ENCODE peak calls at places on chromosome 7, in seven cellular contexts. One of them, this sample, is unnamed.
A peak's percentile ranks its signal among the peaks of the same experiment; 100 is the strongest.

GRCh38 chr7:55235115-55235514 is 130.0 kb upstream of the LANCL2 start:
- DNase-seq in PC-9: no peak
- DNase-seq in thoracic aorta: no peak
- DNase-seq in HCT116: no peak
- DNase-seq in lower lobe of right lung: no peak
- DNase-seq in vagina: peak; percentile 60
- DNase-seq in CD8-positive, alpha-beta T cell: no peak
- DNase-seq in this sample: no peak

GRCh38 chr7:123209786-123210185 is 10.0 kb upstream of the SLC13A1 start:
- DNase-seq in HCT116: no peak
- DNase-seq in CD8-positive, alpha-beta T cell: no peak
- DNase-seq in thoracic aorta: no peak
- DNase-seq in PC-9: no peak
- DNase-seq in lower lobe of right lung: no peak
- DNase-seq in vagina: no peak
- DNase-seq in this sample: peak; percentile 77

GRCh38 chr7:1752771-1753562 is 82.9 kb downstream of the ELFN1 start:
- DNase-seq in HCT116: no peak
- DNase-seq in CD8-positive, alpha-beta T cell: no peak
- DNase-seq in PC-9: no peak
- DNase-seq in vagina: no peak
- DNase-seq in lower lobe of right lung: no peak
- DNase-seq in thoracic aorta: no peak
- DNase-seq in this sample: no peak

GRCh38 chr7:130951976-130952313 is 217.9 kb upstream of the KLF14 start:
- DNase-seq in HCT116: no peak
- DNase-seq in thoracic aorta: no peak
- DNase-seq in PC-9: no peak
- DNase-seq in lower lobe of right lung: no peak
- DNase-seq in vagina: no peak
- DNase-seq in CD8-positive, alpha-beta T cell: no peak
- DNase-seq in this sample: no peak

GRCh38 chr7:130232209-130232608 is 24.5 kb downstream of the SSMEM1 start:
- DNase-seq in HCT116: no peak
- DNase-seq in thoracic aorta: no peak
- DNase-seq in lower lobe of right lung: no peak
- DNase-seq in PC-9: no peak
- DNase-seq in vagina: no peak
- DNase-seq in CD8-positive, alpha-beta T cell: no peak
- DNase-seq in this sample: no peak

GRCh38 chr7:48168159-48168558 is 3.1 kb upstream of the ABCA13 start:
- DNase-seq in vagina: no peak
- DNase-seq in CD8-positive, alpha-beta T cell: no peak
- DNase-seq in thoracic aorta: no peak
- DNase-seq in PC-9: peak; percentile 23
- DNase-seq in HCT116: no peak
- DNase-seq in lower lobe of right lung: no peak
- DNase-seq in this sample: no peak

GRCh38 chr7:149720372-149721083 is 52.9 kb downstream of the ZNF467 start:
- DNase-seq in HCT116: no peak
- DNase-seq in PC-9: no peak
- DNase-seq in CD8-positive, alpha-beta T cell: no peak
- DNase-seq in vagina: no peak
- DNase-seq in thoracic aorta: no peak
- DNase-seq in lower lobe of right lung: no peak
- DNase-seq in this sample: peak; percentile 43

GRCh38 chr7:139651308-139651707 is 126.5 kb downstream of the HIPK2 start:
- DNase-seq in thoracic aorta: no peak
- DNase-seq in HCT116: no peak
- DNase-seq in lower lobe of right lung: no peak
- DNase-seq in vagina: no peak
- DNase-seq in CD8-positive, alpha-beta T cell: no peak
- DNase-seq in PC-9: peak; percentile 15
- DNase-seq in this sample: no peak

GRCh38 chr7:79876769-79877362 is 257.8 kb upstream of the GNAI1 start:
- DNase-seq in CD8-positive, alpha-beta T cell: no peak
- DNase-seq in lower lobe of right lung: no peak
- DNase-seq in HCT116: no peak
- DNase-seq in thoracic aorta: no peak
- DNase-seq in PC-9: peak; percentile 37
- DNase-seq in vagina: no peak
- DNase-seq in this sample: no peak

GRCh38 chr7:46126901-46127300 is 205.8 kb upstream of the IGFBP3 start:
- DNase-seq in vagina: no peak
- DNase-seq in CD8-positive, alpha-beta T cell: no peak
- DNase-seq in thoracic aorta: no peak
- DNase-seq in PC-9: peak; percentile 46
- DNase-seq in HCT116: no peak
- DNase-seq in lower lobe of right lung: no peak
- DNase-seq in this sample: no peak

GRCh38 chr7:115410972-115411686 is 489.2 kb downstream of the MDFIC start:
- DNase-seq in CD8-positive, alpha-beta T cell: no peak
- DNase-seq in thoracic aorta: no peak
- DNase-seq in vagina: no peak
- DNase-seq in PC-9: no peak
- DNase-seq in HCT116: no peak
- DNase-seq in lower lobe of right lung: no peak
- DNase-seq in this sample: no peak

DNA sequence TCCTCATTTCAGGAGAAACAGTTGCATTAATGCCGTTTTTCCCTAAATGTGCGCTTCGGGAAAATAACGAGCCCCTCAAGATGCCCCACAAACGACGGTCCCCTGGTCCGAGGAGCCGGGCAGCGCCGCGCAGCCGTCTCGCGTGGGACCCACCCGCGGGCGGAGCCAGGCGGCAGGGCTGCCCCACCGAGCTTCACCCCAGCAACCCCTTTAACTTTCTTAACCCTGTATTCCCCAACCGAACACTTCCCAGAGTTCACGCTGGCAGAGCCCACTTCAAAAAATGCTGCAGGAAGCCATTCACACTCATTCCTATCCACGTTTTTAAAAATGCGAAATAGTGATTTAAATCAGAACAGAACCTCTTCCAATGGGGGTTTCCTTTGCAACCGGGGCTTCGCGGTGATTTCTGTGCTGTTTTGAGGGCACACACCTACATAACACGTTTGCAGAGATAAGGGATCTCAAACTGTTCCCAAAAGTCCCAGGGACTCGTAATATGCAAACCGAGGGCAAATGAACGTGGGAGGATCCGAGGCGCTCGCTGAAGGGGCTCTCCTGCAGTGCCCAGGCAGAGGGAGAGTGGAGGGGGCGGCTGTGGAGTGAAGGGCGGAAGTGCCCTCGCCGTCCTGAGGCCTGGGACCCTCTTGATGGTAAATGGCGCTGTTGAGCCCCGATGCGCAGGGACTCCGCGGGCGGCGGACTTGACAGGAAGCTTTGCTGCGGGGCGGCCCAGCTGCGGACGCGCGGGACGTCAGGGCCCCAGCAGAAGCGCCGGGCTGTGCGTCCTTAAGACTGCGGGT is 152.1 kb upstream of the YAE1 start:
- DNase-seq in thoracic aorta: no peak
- DNase-seq in vagina: no peak
- DNase-seq in CD8-positive, alpha-beta T cell: peak; percentile 60
- DNase-seq in lower lobe of right lung: peak; percentile 61
- DNase-seq in PC-9: no peak
- DNase-seq in HCT116: peak; percentile 26
- DNase-seq in this sample: no peak
- TF ChIP-seq CTCF in thoracic aorta: no peak
- TF ChIP-seq CTCF in vagina: no peak
- TF ChIP-seq CTCF in CD8-positive, alpha-beta T cell: no peak
- TF ChIP-seq CTCF in lower lobe of right lung: no peak
- TF ChIP-seq CTCF in PC-9: no peak
- TF ChIP-seq CTCF in HCT116: no peak
- TF ChIP-seq CTCF in this sample: no peak

GRCh38 chr7:28071570-28071969 is 109.0 kb downstream of the JAZF1 start:
- DNase-seq in HCT116: no peak
- DNase-seq in CD8-positive, alpha-beta T cell: no peak
- DNase-seq in PC-9: no peak
- DNase-seq in vagina: no peak
- DNase-seq in lower lobe of right lung: no peak
- DNase-seq in thoracic aorta: no peak
- DNase-seq in this sample: no peak

GRCh38 chr7:28070311-28071055 is 110.1 kb downstream of the JAZF1 start:
- DNase-seq in CD8-positive, alpha-beta T cell: no peak
- DNase-seq in thoracic aorta: no peak
- DNase-seq in vagina: no peak
- DNase-seq in PC-9: no peak
- DNase-seq in lower lobe of right lung: no peak
- DNase-seq in HCT116: no peak
- DNase-seq in this sample: no peak

GRCh38 chr7:28067171-28067570 is 113.4 kb downstream of the JAZF1 start:
- DNase-seq in lower lobe of right lung: no peak
- DNase-seq in CD8-positive, alpha-beta T cell: no peak
- DNase-seq in thoracic aorta: no peak
- DNase-seq in vagina: no peak
- DNase-seq in PC-9: no peak
- DNase-seq in HCT116: no peak
- DNase-seq in this sample: no peak

GRCh38 chr7:28069788-28070187 is 110.8 kb downstream of the JAZF1 start:
- DNase-seq in lower lobe of right lung: peak; percentile 57
- DNase-seq in CD8-positive, alpha-beta T cell: no peak
- DNase-seq in PC-9: no peak
- DNase-seq in HCT116: no peak
- DNase-seq in thoracic aorta: no peak
- DNase-seq in vagina: no peak
- DNase-seq in this sample: peak; percentile 74

DNA sequence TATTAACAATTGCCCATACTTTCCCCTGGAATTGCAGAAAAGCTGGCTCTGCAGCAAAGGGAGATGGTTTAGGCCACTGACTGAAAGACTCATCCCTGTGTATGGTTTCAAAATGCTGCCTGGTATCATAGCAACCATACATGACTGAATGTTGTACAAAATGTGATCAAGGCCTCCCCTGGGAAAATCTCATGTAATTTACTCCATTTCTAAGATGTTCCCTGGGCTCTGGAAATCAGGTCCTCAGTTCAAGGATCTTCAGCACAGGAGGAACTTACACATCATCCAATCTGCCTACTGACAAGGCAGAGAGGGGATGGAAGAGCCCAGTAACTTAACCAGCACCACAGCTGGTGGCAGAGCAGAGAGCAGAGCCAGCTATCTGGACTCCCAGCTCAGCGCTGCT is 111.8 kb downstream of the JAZF1 start:
- DNase-seq in HCT116: no peak
- DNase-seq in lower lobe of right lung: no peak
- DNase-seq in vagina: no peak
- DNase-seq in thoracic aorta: no peak
- DNase-seq in PC-9: no peak
- DNase-seq in CD8-positive, alpha-beta T cell: no peak
- DNase-seq in this sample: no peak
- H3K27ac ChIP-seq in HCT116: no peak overlapping the region
- H3K27ac ChIP-seq in lower lobe of right lung: no peak overlapping the region
- H3K27ac ChIP-seq in vagina: peak overlapping the region; percentile 58
- H3K27ac ChIP-seq in thoracic aorta: no peak overlapping the region
- H3K27ac ChIP-seq in PC-9: no peak overlapping the region
- H3K27ac ChIP-seq in CD8-positive, alpha-beta T cell: no peak overlapping the region
- H3K27ac ChIP-seq in this sample: peak overlapping the region; percentile 1

GRCh38 chr7:98297619-98298286 is 16.3 kb downstream of the BRI3 start:
- DNase-seq in thoracic aorta: no peak
- DNase-seq in vagina: no peak
- DNase-seq in lower lobe of right lung: no peak
- DNase-seq in HCT116: no peak
- DNase-seq in CD8-positive, alpha-beta T cell: no peak
- DNase-seq in PC-9: no peak
- DNase-seq in this sample: no peak
- TF ChIP-seq CTCF in thoracic aorta: no peak
- TF ChIP-seq CTCF in vagina: no peak
- TF ChIP-seq CTCF in lower lobe of right lung: no peak
- TF ChIP-seq CTCF in HCT116: no peak
- TF ChIP-seq CTCF in CD8-positive, alpha-beta T cell: no peak
- TF ChIP-seq CTCF in PC-9: no peak
- TF ChIP-seq CTCF in this sample: no peak

GRCh38 chr7:41334071-41334862 is 368.6 kb downstream of the INHBA start:
- DNase-seq in CD8-positive, alpha-beta T cell: no peak
- DNase-seq in PC-9: no peak
- DNase-seq in lower lobe of right lung: no peak
- DNase-seq in vagina: no peak
- DNase-seq in thoracic aorta: no peak
- DNase-seq in HCT116: no peak
- DNase-seq in this sample: no peak
- H3K27ac ChIP-seq in CD8-positive, alpha-beta T cell: no peak overlapping the region
- H3K27ac ChIP-seq in PC-9: no peak overlapping the region
- H3K27ac ChIP-seq in lower lobe of right lung: no peak overlapping the region
- H3K27ac ChIP-seq in vagina: no peak overlapping the region
- H3K27ac ChIP-seq in thoracic aorta: no peak overlapping the region
- H3K27ac ChIP-seq in HCT116: no peak overlapping the region
- H3K27ac ChIP-seq in this sample: no peak overlapping the region